ENCODE peak calls at places on chromosomes 12 and 14, in nine cellular contexts. X is astrocyte of the spinal cord; Z is HepG2; J is CD8-positive, alpha-beta T cell; W is cardiac muscle cell; Y is psoas muscle; R is cardiac fibroblast; P is choroid plexus epithelial cell; S is neural progenitor cell. O is an unnamed sample.
A peak's percentile ranks its signal among the peaks of the same experiment; 100 is the strongest.

GRCh38 chr12:104952816-104953215 is 5.3 kb downstream of the SLC41A2 start:
- DNase-seq in W (no peak), S (no peak), R (no peak), P (no peak), X (no peak), J (no peak), Y (no peak), Z (no peak), O (no peak)

GRCh38 chr14:101187816-101188570 is 284.5 kb upstream of the RTL1 start:
- DNase-seq in Z (no peak), X (no peak), J (peak; percentile 35), P (no peak), R (no peak), S (no peak), W (no peak), Y (no peak), O (peak; percentile 55)

GRCh38 chr12:75694891-75695290 is 183.5 kb upstream of the KRR1 start:
- DNase-seq in J (no peak), P (peak; percentile 65), Y (no peak), R (peak; percentile 20), W (peak; percentile 40), Z (no peak), X (peak; percentile 71), S (no peak), O (no peak)

GRCh38 chr12:27969011-27969900 is 3.3 kb downstream of the PTHLH start:
- DNase-seq in J (no peak), S (peak; percentile 54), W (peak; percentile 42), R (peak; percentile 49), X (peak; percentile 28), P (peak; percentile 51), Z (no peak), Y (peak; percentile 50), O (peak; percentile 76)

GRCh38 chr12:105423921-105424320 is 93.4 kb downstream of the C12orf75 start:
- DNase-seq in S (no peak), P (no peak), Y (no peak), Z (no peak), X (no peak), R (no peak), J (no peak), W (no peak), O (no peak)

GRCh38 chr14:32217301-32217700 is 14.2 kb upstream of the RNU6-8 start:
- DNase-seq in S (no peak), Y (no peak), P (no peak), J (no peak), R (no peak), X (no peak), Z (no peak), W (no peak), O (no peak)

GRCh38 chr12:49331360-49332222 is 5.4 kb downstream of the C1QL4 start:
- DNase-seq in W (peak; percentile 84), X (peak; percentile 82), R (peak; percentile 84), Y (peak; percentile 82), Z (peak; percentile 53), S (peak; percentile 85), P (peak; percentile 90), J (no peak), O (peak; percentile 83)

GRCh38 chr14:39322807-39323206 is 89.1 kb downstream of the MIA2 start:
- DNase-seq in Z (no peak), Y (no peak), R (peak; percentile 43), S (no peak), X (no peak), J (no peak), P (peak; percentile 48), W (peak; percentile 24), O (no peak)

GRCh38 chr12:114817491-114818440 is 133.8 kb upstream of the TBX3 start:
- DNase-seq in Z (no peak), S (no peak), R (no peak), X (no peak), J (no peak), P (no peak), W (no peak), Y (no peak), O (no peak)

GRCh38 chr12:123363385-123363742 is 1.3 kb downstream of the SBNO1 start:
- DNase-seq in X (peak; percentile 14), S (no peak), W (no peak), P (peak; percentile 41), Y (no peak), J (no peak), Z (no peak), R (no peak), O (no peak)

GRCh38 chr14:101773378-101773777 is 11.9 kb downstream of the PPP2R5C start:
- DNase-seq in P (no peak), S (no peak), Z (no peak), Y (no peak), W (no peak), X (no peak), R (no peak), J (no peak), O (no peak)

GRCh38 chr12:2179953-2180736 is 127.4 kb downstream of the CACNA1C start:
- DNase-seq in Y (peak; percentile 75), X (peak; percentile 93), P (peak; percentile 83), S (no peak), R (peak; percentile 92), Z (no peak), W (peak; percentile 94), J (no peak), O (peak; percentile 89)

GRCh38 chr14:78835052-78835451 is 664.9 kb downstream of the NRXN3 start:
- DNase-seq in W (no peak), Y (no peak), P (no peak), S (no peak), Z (no peak), R (no peak), J (no peak), X (no peak), O (no peak)

GRCh38 chr14:78840898-78841297 is 670.7 kb downstream of the NRXN3 start:
- DNase-seq in P (no peak), S (no peak), Y (no peak), R (no peak), X (no peak), W (no peak), J (no peak), Z (no peak), O (no peak)

GRCh38 chr14:78835909-78836308 is 665.7 kb downstream of the NRXN3 start:
- DNase-seq in Y (no peak), J (no peak), X (no peak), S (no peak), P (no peak), W (no peak), Z (no peak), R (no peak), O (no peak)

GRCh38 chr14:78836777-78837176 is 666.6 kb downstream of the NRXN3 start:
- DNase-seq in Z (peak; percentile 37), J (no peak), R (peak; percentile 56), S (peak; percentile 71), Y (no peak), P (peak; percentile 78), W (peak; percentile 57), X (peak; percentile 64), O (no peak)
- TF ChIP-seq CTCF in Z (peak; percentile 63), J (no peak), R (peak; percentile 49), S (peak; percentile 62), Y (peak; percentile 38), P (peak; percentile 68), W (peak; percentile 41), X (peak; percentile 53), O (peak; percentile 30)

DNA sequence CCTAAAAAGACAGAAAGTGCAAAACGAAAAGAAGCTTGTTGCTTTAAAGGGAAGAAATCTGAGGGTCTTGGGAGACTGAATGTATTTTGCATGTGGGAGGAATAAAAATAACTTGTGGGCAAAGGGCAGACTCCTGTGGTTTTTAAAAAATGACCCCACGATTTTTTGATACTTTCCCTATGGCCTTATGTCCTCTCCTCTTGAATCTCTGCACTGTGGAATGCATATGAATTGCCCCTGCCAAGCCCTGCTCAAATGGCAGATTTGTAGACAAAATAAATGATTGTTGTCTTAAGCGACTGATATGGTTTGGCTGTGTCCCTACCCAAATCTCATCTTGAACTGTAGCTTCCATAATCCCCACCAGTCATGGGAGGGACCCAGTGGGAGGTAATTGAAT is 223.8 kb downstream of the DACT1 start:
- DNase-seq in R (no peak), J (no peak), Y (no peak), P (peak; percentile 78), X (peak; percentile 53), S (no peak), W (peak; percentile 44), Z (no peak), O (no peak)
- H3K4me3 ChIP-seq in R (no peak overlapping the region), J (no peak overlapping the region), Y (no peak overlapping the region), P (no peak overlapping the region), X (no peak overlapping the region), S (no peak overlapping the region), W (no peak overlapping the region), Z (no peak overlapping the region), O (no peak overlapping the region)

DNA sequence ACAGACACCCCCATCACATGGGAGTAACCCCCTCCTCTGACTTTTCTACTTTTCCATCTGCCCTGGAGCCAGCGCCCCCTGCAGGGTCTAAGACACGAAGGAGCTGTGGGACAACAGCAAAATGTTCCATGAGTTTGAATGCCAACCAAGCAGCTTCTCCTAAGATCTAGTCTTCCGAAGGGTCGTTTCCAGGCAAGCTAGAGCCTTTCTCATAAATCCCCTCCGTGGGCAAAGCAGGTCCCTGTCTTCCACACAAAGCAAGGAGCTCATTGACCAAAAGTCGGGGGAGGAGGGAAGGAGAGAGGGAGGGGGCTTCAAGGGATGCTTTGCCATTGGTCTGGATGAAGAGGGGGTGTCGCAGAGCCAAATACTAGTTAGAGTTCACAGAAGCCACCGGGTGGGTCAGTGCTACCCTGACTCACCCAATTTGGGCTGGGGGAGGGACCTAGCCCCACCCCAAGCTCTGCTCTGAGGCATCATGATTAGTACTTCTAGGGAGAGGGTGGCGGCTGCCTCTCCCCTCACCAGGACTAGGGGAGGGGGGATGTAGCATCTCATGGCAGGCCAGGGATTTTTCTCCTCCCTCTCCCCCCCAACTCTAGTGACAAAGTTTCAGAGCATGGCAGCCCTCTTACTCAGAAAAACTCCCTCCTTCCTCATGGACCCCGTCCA is 1.6 kb downstream of the MSI1 start:
- DNase-seq in Z (no peak), R (no peak), P (peak; percentile 17), X (no peak), S (peak; percentile 83), J (no peak), Y (no peak), W (no peak), O (no peak)
- TF ChIP-seq CTCF in Z (peak; percentile 56), R (peak; percentile 32), P (peak; percentile 56), X (peak; percentile 60), S (peak; percentile 77), J (no peak), Y (no peak), W (peak; percentile 49), O (peak; percentile 20)

GRCh38 chr12:103495158-103495782 is 498 bp downstream of the C12orf42 start:
- DNase-seq in W (no peak), Z (no peak), J (peak; percentile 80), X (no peak), R (no peak), P (no peak), S (peak; percentile 89), Y (peak; percentile 51), O (peak; percentile 75)
- H3K4me3 ChIP-seq in W (peak overlapping the region; percentile 44), Z (no peak overlapping the region), J (peak overlapping the region; percentile 53), X (peak overlapping the region; percentile 13), R (no peak overlapping the region), P (no peak overlapping the region), S (peak overlapping the region; percentile 71), Y (peak overlapping the region; percentile 52), O (no peak overlapping the region)

GRCh38 chr12:50597200-50598195 is 92.7 kb downstream of the DIP2B start:
- DNase-seq in X (peak; percentile 77), R (peak; percentile 93), W (peak; percentile 81), Z (no peak), J (no peak), Y (no peak), P (peak; percentile 76), S (no peak), O (no peak)
- TF ChIP-seq CTCF in X (no peak), R (peak; percentile 15), W (peak; percentile 22), Z (no peak), J (no peak), Y (no peak), P (peak; percentile 41), S (no peak), O (no peak)

O was measured in kidney.